ENCODE peak calls at places on chromosomes 3 and 15, in eight cellular contexts. O, P, Y, K, S, T, M and U are unnamed samples.

GRCh38 chr3:44365952-44366351 is 27.4 kb downstream of the TCAIM start:
- DNase-seq in O (no peak), P (no peak), Y (no peak), K (no peak), S (no peak), T (no peak), M (no peak), U (no peak)

GRCh38 chr15:57554063-57554820 is 37.5 kb upstream of the MYZAP start:
- DNase-seq in O (no peak), P (peak), Y (peak), K (peak), S (no peak), T (no peak), M (no peak), U (no peak)

GRCh38 chr3:12231481-12231880 is 57.4 kb upstream of the PPARG start:
- DNase-seq in O (no peak), P (no peak), Y (peak), K (no peak), S (no peak), T (no peak), M (no peak), U (no peak)

GRCh38 chr15:39502048-39502447 is 78.8 kb upstream of the THBS1 start:
- DNase-seq in O (no peak), P (no peak), Y (no peak), K (no peak), S (no peak), T (no peak), M (no peak), U (no peak)

GRCh38 chr3:194367992-194368841 is 1.3 kb downstream of the LRRC15 start:
- DNase-seq in O (no peak), P (no peak), Y (no peak), K (no peak), S (no peak), T (no peak), M (peak), U (no peak)

GRCh38 chr3:39781025-39781424 is 28.4 kb upstream of the MYRIP start:
- DNase-seq in O (no peak), P (no peak), Y (no peak), K (no peak), S (no peak), T (no peak), M (no peak), U (no peak)

GRCh38 chr3:127651516-127652172 is 21.1 kb upstream of the ABTB1 start:
- DNase-seq in O (no peak), P (no peak), Y (no peak), K (peak), S (no peak), T (no peak), M (no peak), U (no peak)

GRCh38 chr3:184583345-184584000 is 21.9 kb downstream of the EPHB3 start:
- DNase-seq in O (no peak), P (peak), Y (no peak), K (no peak), S (no peak), T (no peak), M (no peak), U (no peak)

GRCh38 chr3:100401674-100402036 is 316 bp downstream of the LNP1 start:
- DNase-seq in O (peak), P (no peak), Y (peak), K (peak), S (peak), T (peak), M (peak), U (no peak)

GRCh38 chr3:57755368-57756021 is 614 bp upstream of the SLMAP start:
- DNase-seq in O (no peak), P (peak), Y (peak), K (no peak), S (no peak), T (peak), M (peak), U (no peak)

GRCh38 chr15:66704019-66704782 is 2.2 kb downstream of the SMAD6 start:
- DNase-seq in O (no peak), P (no peak), Y (no peak), K (peak), S (peak), T (no peak), M (no peak), U (no peak)

GRCh38 chr3:148896062-148896461 is 31.0 kb downstream of the CPA3 start:
- DNase-seq in O (no peak), P (no peak), Y (no peak), K (no peak), S (no peak), T (no peak), M (peak), U (no peak)

GRCh38 chr3:188342991-188343732 is 189.2 kb downstream of the LPP start:
- DNase-seq in O (no peak), P (no peak), Y (no peak), K (no peak), S (no peak), T (no peak), M (no peak), U (no peak)

GRCh38 chr15:25691544-25692430 is 171.3 kb downstream of the ATP10A start:
- DNase-seq in O (no peak), P (peak), Y (peak), K (no peak), S (no peak), T (peak), M (no peak), U (no peak)

GRCh38 chr15:32859246-32859645 is 141.4 kb downstream of the GREM1 start:
- DNase-seq in O (no peak), P (no peak), Y (no peak), K (no peak), S (no peak), T (no peak), M (no peak), U (no peak)

GRCh38 chr15:75043509-75044257 is 20.3 kb downstream of the PPCDC start:
- DNase-seq in O (peak), P (peak), Y (peak), K (no peak), S (no peak), T (peak), M (peak), U (peak)

GRCh38 chr3:128875556-128876120 is 3.8 kb upstream of the ACAD9 start:
- DNase-seq in O (peak), P (peak), Y (peak), K (peak), S (peak), T (peak), M (no peak), U (no peak)

GRCh38 chr3:23459437-23459836 is 256.3 kb downstream of the UBE2E2 start:
- DNase-seq in O (no peak), P (no peak), Y (no peak), K (no peak), S (no peak), T (no peak), M (no peak), U (no peak)

GRCh38 chr3:100033184-100033583 is 81.1 kb downstream of the FILIP1L start:
- DNase-seq in O (no peak), P (no peak), Y (peak), K (no peak), S (no peak), T (no peak), M (no peak), U (no peak)

GRCh38 chr3:102005551-102005950 is 156.2 kb downstream of the NFKBIZ start:
- DNase-seq in O (no peak), P (no peak), Y (no peak), K (no peak), S (no peak), T (no peak), M (no peak), U (no peak)

GRCh38 chr3:68931406-68932149 is 769 bp downstream of the TAFA4 start:
- DNase-seq in O (no peak), P (no peak), Y (no peak), K (peak), S (no peak), T (no peak), M (no peak), U (no peak)

GRCh38 chr15:67193223-67194009 is 61.0 kb downstream of the AAGAB start:
- DNase-seq in O (no peak), P (no peak), Y (no peak), K (no peak), S (no peak), T (no peak), M (no peak), U (no peak)

GRCh38 chr15:88127477-88127799 is 129.1 kb downstream of the NTRK3 start:
- DNase-seq in O (no peak), P (no peak), Y (no peak), K (no peak), S (no peak), T (no peak), M (no peak), U (no peak)

GRCh38 chr15:32029409-32029861 is 880 bp upstream of the CHRNA7 start:
- DNase-seq in O (no peak), P (peak), Y (no peak), K (peak), S (no peak), T (no peak), M (no peak), U (no peak)

GRCh38 chr3:143573904-143574303 is 274.4 kb downstream of the SLC9A9 start:
- DNase-seq in O (no peak), P (no peak), Y (no peak), K (no peak), S (no peak), T (no peak), M (no peak), U (no peak)

GRCh38 chr3:13708871-13709595 is 160.1 kb downstream of the FBLN2 start:
- DNase-seq in O (peak), P (no peak), Y (no peak), K (no peak), S (no peak), T (no peak), M (no peak), U (no peak)

GRCh38 chr3:194967126-194968117 is 281.7 kb downstream of the FAM43A start:
- DNase-seq in O (no peak), P (no peak), Y (peak), K (peak), S (no peak), T (no peak), M (peak), U (no peak)

GRCh38 chr3:38099518-38099917 is 37.4 kb downstream of the ACAA1 start:
- DNase-seq in O (no peak), P (no peak), Y (no peak), K (peak), S (no peak), T (no peak), M (no peak), U (no peak)

GRCh38 chr3:13040381-13041074 is 32.7 kb downstream of the IQSEC1 start:
- DNase-seq in O (no peak), P (no peak), Y (no peak), K (no peak), S (peak), T (peak), M (no peak), U (no peak)

GRCh38 chr15:38691951-38692788 is 127.6 kb upstream of the RASGRP1 start:
- DNase-seq in O (no peak), P (no peak), Y (no peak), K (no peak), S (no peak), T (no peak), M (no peak), U (no peak)

GRCh38 chr3:146156060-146156459 is 4.9 kb downstream of the PLOD2 start:
- DNase-seq in O (no peak), P (no peak), Y (no peak), K (no peak), S (no peak), T (no peak), M (no peak), U (no peak)

GRCh38 chr3:30855390-30855789 is 39.1 kb downstream of the GADL1 start:
- DNase-seq in O (no peak), P (peak), Y (no peak), K (no peak), S (no peak), T (no peak), M (no peak), U (no peak)

GRCh38 chr3:129085818-129086217 is 25.2 kb downstream of the GP9 start:
- DNase-seq in O (peak), P (no peak), Y (no peak), K (no peak), S (no peak), T (no peak), M (no peak), U (no peak)

GRCh38 chr3:38473229-38473628 is 19.5 kb downstream of the ACVR2B start:
- DNase-seq in O (no peak), P (no peak), Y (no peak), K (no peak), S (no peak), T (peak), M (no peak), U (no peak)